ENCODE peak calls at places on chromosomes 7 and 10, in six cellular contexts. U, F, H, N, L and B are unnamed samples.

GRCh38 chr10:35212856-35213255 is 86.2 kb downstream of the CREM start:
- DNase-seq in U (no peak), F (no peak), H (no peak), N (no peak), L (no peak), B (peak; percentile 15)

GRCh38 chr7:21076054-21076453 is 289.4 kb upstream of the SP8 start:
- DNase-seq in U (peak; percentile 85), F (no peak), H (no peak), N (no peak), L (no peak), B (no peak)

GRCh38 chr10:61486251-61486650 is 33.1 kb upstream of the TMEM26 start:
- DNase-seq in U (no peak), F (peak; percentile 38), H (no peak), N (no peak), L (no peak), B (peak; percentile 16)

GRCh38 chr7:12759112-12759511 is 71.7 kb downstream of the ARL4A start:
- DNase-seq in U (no peak), F (peak; percentile 35), H (no peak), N (no peak), L (no peak), B (no peak)

GRCh38 chr10:100710151-100710871 is 35.1 kb upstream of the PAX2 start:
- DNase-seq in U (no peak), F (no peak), H (no peak), N (no peak), L (no peak), B (no peak)

GRCh38 chr10:120459185-120459584 is 2.2 kb downstream of the PLPP4 start:
- DNase-seq in U (no peak), F (no peak), H (no peak), N (no peak), L (no peak), B (no peak)

GRCh38 chr10:43264324-43264986 is 2.4 kb downstream of the RASGEF1A start:
- DNase-seq in U (no peak), F (no peak), H (no peak), N (no peak), L (no peak), B (no peak)

GRCh38 chr7:99623702-99624447 is 7.1 kb downstream of the ZSCAN25 start:
- DNase-seq in U (no peak), F (no peak), H (no peak), N (no peak), L (no peak), B (no peak)

GRCh38 chr7:64131696-64132095 is 75.3 kb upstream of the ZNF735 start:
- DNase-seq in U (no peak), F (no peak), H (no peak), N (no peak), L (no peak), B (no peak)

GRCh38 chr10:131848296-131848695 is 52.5 kb upstream of the PPP2R2D start:
- DNase-seq in U (no peak), F (no peak), H (no peak), N (no peak), L (no peak), B (no peak)

GRCh38 chr10:98257961-98258360 is 10.0 kb downstream of the LOXL4 start:
- DNase-seq in U (no peak), F (no peak), H (no peak), N (no peak), L (no peak), B (no peak)

GRCh38 chr7:27739301-27739913 is 555 bp upstream of the TAX1BP1 start:
- DNase-seq in U (no peak), F (no peak), H (peak; percentile 1), N (no peak), L (peak; percentile 37), B (no peak)

GRCh38 chr7:33221374-33221773 is 92.0 kb downstream of the BBS9 start:
- DNase-seq in U (no peak), F (no peak), H (no peak), N (no peak), L (no peak), B (peak; percentile 6)

GRCh38 chr10:116798859-116799258 is 50.4 kb upstream of the ENO4 start:
- DNase-seq in U (no peak), F (no peak), H (no peak), N (no peak), L (no peak), B (no peak)

GRCh38 chr7:30116771-30117170 is 18.0 kb upstream of the MTURN start:
- DNase-seq in U (no peak), F (peak; percentile 41), H (no peak), N (no peak), L (peak; percentile 1), B (peak; percentile 47)

GRCh38 chr10:11018426-11018818 is 750 bp downstream of the CELF2 start:
- DNase-seq in U (no peak), F (no peak), H (peak; percentile 31), N (no peak), L (no peak), B (no peak)

GRCh38 chr10:35611750-35612149 is 6.6 kb downstream of the GJD4 start:
- DNase-seq in U (no peak), F (no peak), H (no peak), N (no peak), L (no peak), B (no peak)

GRCh38 chr7:142711722-142712616 is 37.3 kb upstream of the PRSS1 start:
- DNase-seq in U (peak; percentile 61), F (peak; percentile 46), H (peak; percentile 35), N (peak; percentile 32), L (peak; percentile 25), B (peak; percentile 60)

GRCh38 chr10:124737221-124737620 is 7.0 kb downstream of the FAM53B start:
- DNase-seq in U (no peak), F (no peak), H (no peak), N (no peak), L (no peak), B (no peak)

GRCh38 chr7:143352506-143353130 is 9.9 kb downstream of the FAM131B start:
- DNase-seq in U (no peak), F (no peak), H (no peak), N (no peak), L (no peak), B (no peak)

GRCh38 chr7:67854784-67855183 is 858.2 kb downstream of the TYW1 start:
- DNase-seq in U (no peak), F (no peak), H (no peak), N (no peak), L (no peak), B (no peak)

GRCh38 chr7:106493041-106493731 is 167.8 kb downstream of the CCDC71L start:
- DNase-seq in U (peak; percentile 86), F (no peak), H (no peak), N (peak; percentile 19), L (no peak), B (no peak)

GRCh38 chr10:5666324-5667220 is at the start of gene ASB13:
- DNase-seq in U (peak; percentile 76), F (peak; percentile 37), H (peak; percentile 22), N (peak; percentile 28), L (peak; percentile 43), B (peak; percentile 85)

GRCh38 chr7:111413796-111414195 is 148.5 kb downstream of the IMMP2L start:
- DNase-seq in U (no peak), F (no peak), H (no peak), N (no peak), L (no peak), B (no peak)

GRCh38 chr7:121697731-121698396 is 175.1 kb upstream of the PTPRZ1 start:
- DNase-seq in U (no peak), F (no peak), H (no peak), N (no peak), L (no peak), B (no peak)

GRCh38 chr7:4159761-4160554 is 522.1 kb upstream of the FOXK1 start:
- DNase-seq in U (no peak), F (peak; percentile 21), H (no peak), N (no peak), L (no peak), B (no peak)

GRCh38 chr7:157460721-157461120 is 123.9 kb downstream of the DNAJB6 start:
- DNase-seq in U (no peak), F (no peak), H (no peak), N (no peak), L (no peak), B (no peak)

GRCh38 chr7:126656165-126656564 is 596.6 kb downstream of the GRM8 start:
- DNase-seq in U (no peak), F (no peak), H (no peak), N (no peak), L (no peak), B (no peak)

GRCh38 chr7:33640732-33641131 is 264.6 kb upstream of the BMPER start:
- DNase-seq in U (no peak), F (no peak), H (no peak), N (no peak), L (no peak), B (peak; percentile 50)

GRCh38 chr7:35728412-35729060 is 33.6 kb upstream of the HERPUD2 start:
- DNase-seq in U (no peak), F (no peak), H (peak; percentile 49), N (no peak), L (no peak), B (no peak)

GRCh38 chr10:48487244-48487643 is 117.6 kb downstream of the ARHGAP22 start:
- DNase-seq in U (no peak), F (no peak), H (no peak), N (no peak), L (no peak), B (no peak)

GRCh38 chr7:74187915-74188675 is 13.9 kb downstream of the EIF4H start:
- DNase-seq in U (no peak), F (peak; percentile 38), H (no peak), N (no peak), L (no peak), B (peak; percentile 74)

GRCh38 chr10:124150189-124150806 is 56.9 kb upstream of the CHST15 start:
- DNase-seq in U (no peak), F (no peak), H (no peak), N (no peak), L (no peak), B (no peak)

GRCh38 chr7:82044497-82045080 is 274.7 kb upstream of the HGF start:
- DNase-seq in U (peak; percentile 77), F (peak; percentile 83), H (peak; percentile 57), N (peak; percentile 46), L (peak; percentile 26), B (peak; percentile 47)

GRCh38 chr7:94696981-94697670 is 41.2 kb upstream of the SGCE start:
- DNase-seq in U (peak; percentile 63), F (peak; percentile 98), H (peak; percentile 2), N (peak; percentile 80), L (peak; percentile 27), B (peak; percentile 97)

GRCh38 chr7:30914611-30915601 is 3.3 kb downstream of the AQP1 start:
- DNase-seq in U (peak; percentile 60), F (peak; percentile 81), H (no peak), N (peak; percentile 90), L (no peak), B (peak; percentile 68)

GRCh38 chr10:104054430-104054829 is 31.2 kb downstream of the COL17A1 start:
- DNase-seq in U (no peak), F (peak; percentile 72), H (no peak), N (no peak), L (no peak), B (peak; percentile 85)

GRCh38 chr7:138387755-138388475 is 72.1 kb upstream of the TRIM24 start:
- DNase-seq in U (no peak), F (no peak), H (peak; percentile 5), N (no peak), L (no peak), B (no peak)